ENCODE peak calls at places on chromosome 16, in eight cellular contexts. R is A673, W is AG04449, P is neural crest cell, J is sigmoid colon, N is IMR-90, K is nephron progenitor cell, L is fibroblast of lung. Q is an unnamed sample.

GRCh38 chr16:73956592-73957495 is 339.8 kb upstream of the PSMD7 start:
- DNase-seq in R (peak; percentile 68), W (peak; percentile 14), P (peak; percentile 76), J (peak; percentile 73), N (peak; percentile 64), K (peak; percentile 74), L (peak; percentile 29), Q (peak; percentile 51)

GRCh38 chr16:1486551-1487390 is 2.0 kb downstream of the PTX4 start:
- DNase-seq in R (no peak), W (no peak), P (no peak), J (no peak), N (no peak), K (no peak), L (no peak), Q (no peak)

GRCh38 chr16:24346734-24347133 is 90.6 kb downstream of the CACNG3 start:
- DNase-seq in R (no peak), W (no peak), P (no peak), J (no peak), N (no peak), K (no peak), L (no peak), Q (no peak)

GRCh38 chr16:48676836-48677235 is 66.9 kb upstream of the N4BP1 start:
- DNase-seq in R (peak; percentile 21), W (no peak), P (no peak), J (no peak), N (peak; percentile 50), K (no peak), L (no peak), Q (no peak)

GRCh38 chr16:49556252-49557069 is 182.9 kb downstream of the C16orf78 start:
- DNase-seq in R (peak; percentile 66), W (peak; percentile 3), P (peak; percentile 18), J (no peak), N (peak; percentile 35), K (peak; percentile 33), L (peak; percentile 47), Q (no peak)

GRCh38 chr16:1713933-1714332 is 7.9 kb downstream of the MAPK8IP3 start:
- DNase-seq in R (no peak), W (no peak), P (no peak), J (no peak), N (no peak), K (peak; percentile 19), L (no peak), Q (peak; percentile 76)

GRCh38 chr16:75238132-75238852 is 13.1 kb downstream of the BCAR1 start:
- DNase-seq in R (peak; percentile 88), W (peak; percentile 69), P (peak; percentile 51), J (peak; percentile 96), N (peak; percentile 91), K (no peak), L (peak; percentile 95), Q (no peak)

GRCh38 chr16:85656351-85657266 is 32.1 kb downstream of the GINS2 start:
- DNase-seq in R (no peak), W (no peak), P (no peak), J (no peak), N (no peak), K (no peak), L (no peak), Q (no peak)

GRCh38 chr16:14452066-14452465 is 178.0 kb downstream of the PARN start:
- DNase-seq in R (no peak), W (no peak), P (no peak), J (no peak), N (peak; percentile 55), K (no peak), L (no peak), Q (no peak)

GRCh38 chr16:12679660-12680272 is 123.9 kb downstream of the CPPED1 start:
- DNase-seq in R (no peak), W (no peak), P (no peak), J (no peak), N (peak; percentile 24), K (no peak), L (peak; percentile 35), Q (no peak)

GRCh38 chr16:50208460-50208931 is 55.4 kb downstream of the TENT4B start:
- DNase-seq in R (no peak), W (no peak), P (no peak), J (no peak), N (peak; percentile 73), K (no peak), L (peak; percentile 65), Q (no peak)

GRCh38 chr16:12178251-12178990 is 201.9 kb downstream of the SNX29 start:
- DNase-seq in R (peak; percentile 18), W (no peak), P (no peak), J (peak; percentile 90), N (peak; percentile 83), K (no peak), L (peak; percentile 89), Q (no peak)

GRCh38 chr16:85455534-85455933 is 157.6 kb upstream of the GSE1 start:
- DNase-seq in R (no peak), W (no peak), P (no peak), J (no peak), N (no peak), K (no peak), L (no peak), Q (no peak)

GRCh38 chr16:49411121-49411970 is 37.7 kb downstream of the C16orf78 start:
- DNase-seq in R (no peak), W (no peak), P (no peak), J (peak; percentile 43), N (no peak), K (no peak), L (no peak), Q (no peak)

GRCh38 chr16:2449118-2449517 is 10.8 kb upstream of the TEDC2 start:
- DNase-seq in R (no peak), W (no peak), P (no peak), J (no peak), N (no peak), K (no peak), L (no peak), Q (no peak)

GRCh38 chr16:85870159-85870558 is 28.8 kb upstream of the IRF8 start:
- DNase-seq in R (no peak), W (no peak), P (no peak), J (no peak), N (no peak), K (no peak), L (no peak), Q (no peak)

GRCh38 chr16:75236232-75236631 is 15.2 kb downstream of the BCAR1 start:
- DNase-seq in R (no peak), W (no peak), P (no peak), J (no peak), N (no peak), K (no peak), L (no peak), Q (no peak)

GRCh38 chr16:49471038-49471727 is 97.6 kb downstream of the C16orf78 start:
- DNase-seq in R (no peak), W (no peak), P (no peak), J (peak; percentile 17), N (no peak), K (no peak), L (no peak), Q (no peak)

GRCh38 chr16:22152316-22152715 is 10.0 kb upstream of the SDR42E2 start:
- DNase-seq in R (no peak), W (no peak), P (no peak), J (no peak), N (no peak), K (no peak), L (no peak), Q (no peak)

GRCh38 chr16:22147853-22148252 is 14.5 kb upstream of the SDR42E2 start:
- DNase-seq in R (no peak), W (no peak), P (no peak), J (no peak), N (no peak), K (no peak), L (no peak), Q (no peak)

DNA sequence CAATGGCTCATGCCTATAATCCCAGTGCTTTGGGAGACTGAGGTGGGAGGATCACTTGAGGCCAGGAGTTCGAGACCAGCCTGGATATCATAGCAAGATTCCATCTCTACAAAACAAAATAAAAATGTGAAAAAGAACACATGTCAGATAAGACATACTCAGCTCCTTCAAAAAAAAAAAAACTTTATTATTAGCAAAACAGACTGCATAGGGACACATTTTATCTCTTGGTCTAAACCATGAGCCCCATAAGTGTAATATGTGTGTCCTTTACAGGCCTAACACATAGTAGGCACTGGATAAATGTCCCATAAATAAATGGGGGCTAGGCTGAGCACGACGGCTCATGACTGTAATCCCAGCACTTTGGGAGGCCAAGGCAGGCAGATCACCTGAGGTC is 10.7 kb upstream of the SDR42E2 start:
- DNase-seq in R (no peak), W (no peak), P (no peak), J (no peak), N (no peak), K (no peak), L (no peak), Q (no peak)
- TF ChIP-seq CTCF in R (no peak), W (no peak), P (no peak), J (no peak), N (no peak), K (no peak), L (no peak), Q (no peak)

DNA sequence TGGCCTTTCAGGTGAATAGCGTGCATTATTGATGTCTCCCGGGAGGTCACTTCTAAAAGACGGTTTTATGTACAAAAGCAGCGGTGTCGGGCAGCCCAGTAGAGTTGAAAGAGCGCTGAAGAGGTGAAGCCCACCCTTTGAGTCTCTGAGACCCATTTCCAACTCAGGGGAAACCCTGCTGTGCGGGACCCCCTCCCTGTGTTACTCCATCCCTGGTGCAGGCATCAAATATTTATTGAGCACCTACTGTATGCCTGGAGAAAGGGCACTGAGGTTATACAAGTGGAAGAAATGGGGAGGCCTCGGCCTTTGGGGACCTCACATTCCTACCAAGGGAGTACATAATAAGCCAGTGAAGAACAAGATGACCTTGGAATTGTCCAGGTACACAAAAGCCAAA is 45.3 kb downstream of the ATP2C2 start:
- DNase-seq in R (no peak), W (no peak), P (no peak), J (no peak), N (no peak), K (no peak), L (no peak), Q (no peak)
- TF ChIP-seq CTCF in R (no peak), W (no peak), P (no peak), J (no peak), N (no peak), K (no peak), L (no peak), Q (no peak)

DNA sequence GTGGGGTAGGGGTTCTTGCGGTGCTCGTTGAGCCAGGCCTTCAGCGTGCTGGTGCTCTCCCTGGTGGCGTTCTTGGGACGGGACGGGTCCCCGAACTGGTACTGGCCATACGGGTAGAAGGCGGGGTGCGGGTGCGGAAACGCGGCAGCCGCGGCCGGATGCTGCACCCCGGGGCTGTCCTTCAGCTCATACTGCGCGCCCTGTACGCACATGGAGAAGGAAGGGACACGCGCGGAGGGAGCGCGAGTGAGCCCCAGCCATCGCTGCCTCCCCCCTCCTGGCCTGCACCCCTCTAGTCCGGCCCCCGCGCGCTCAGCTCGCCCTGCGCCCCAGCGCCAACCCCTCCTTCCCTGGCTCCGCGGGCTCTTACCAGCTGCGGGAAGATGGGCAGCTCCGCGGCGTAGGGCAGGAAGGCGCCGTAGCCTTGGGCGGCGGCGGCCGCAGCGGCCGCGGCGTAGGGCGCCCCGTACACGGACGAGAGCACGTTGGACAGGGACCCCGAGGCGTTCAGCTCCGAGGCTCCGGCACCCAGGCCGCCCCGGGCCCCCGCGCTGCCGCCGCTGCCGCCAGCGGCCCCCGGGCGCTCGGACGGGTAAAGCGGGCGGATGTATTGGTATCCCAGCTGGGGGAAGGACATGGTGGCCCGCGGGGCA is 1.0 kb downstream of the IRX3 start:
- DNase-seq in R (peak; percentile 58), W (no peak), P (peak; percentile 23), J (no peak), N (no peak), K (peak; percentile 49), L (peak; percentile 39), Q (no peak)
- TF ChIP-seq CTCF in R (peak; percentile 25), W (peak; percentile 0), P (peak; percentile 16), J (no peak), N (no peak), K (no peak), L (no peak), Q (no peak)

GRCh38 chr16:10919003-10919351 is 23.3 kb downstream of the DEXI start:
- DNase-seq in R (no peak), W (no peak), P (no peak), J (no peak), N (no peak), K (no peak), L (no peak), Q (no peak)
- TF ChIP-seq CTCF in R (peak; percentile 8), W (no peak), P (peak; percentile 10), J (peak; percentile 9), N (no peak), K (peak; percentile 33), L (no peak), Q (no peak)

Q was measured in GM13976.